ENCODE peak calls at places on chromosomes 2 and 18, in eight cellular contexts. T, G, S, M, H, Q, N and R are unnamed samples. For H3K4me1 and H3K27me3, the result is how much of the 10 kb centered on the place peaks cover.

GRCh38 chr2:174888136-174888535 is 117.0 kb downstream of the CHN1 start:
- DNase-seq in Q (peak), G (no peak), S (no peak), N (no peak), T (no peak), M (no peak), H (no peak), R (no peak)

GRCh38 chr2:84904717-84905174 is 710 bp upstream of the TMSB10 start:
- DNase-seq in M (no peak), G (peak), Q (peak), S (peak), N (peak), H (peak), T (peak), R (no peak)

GRCh38 chr18:13831864-13832508 is 8.0 kb downstream of the MC5R start:
- DNase-seq in G (no peak), T (no peak), S (no peak), M (no peak), Q (no peak), H (no peak), N (no peak), R (no peak)

GRCh38 chr18:10234281-10234680 is 220.2 kb upstream of the APCDD1 start:
- DNase-seq in M (no peak), G (no peak), Q (peak), N (no peak), S (no peak), T (no peak), H (no peak), R (no peak)

GRCh38 chr18:79512461-79513380 is 117.0 kb downstream of the NFATC1 start:
- DNase-seq in G (peak), N (no peak), Q (no peak), H (peak), S (no peak), M (no peak), T (peak), R (no peak)

GRCh38 chr2:80303825-80304521 is 579 bp downstream of the LRRTM1 start:
- DNase-seq in N (peak), M (no peak), T (no peak), S (no peak), Q (no peak), G (peak), H (no peak), R (no peak)

GRCh38 chr2:188884051-188884450 is 90.1 kb upstream of the COL3A1 start:
- DNase-seq in H (no peak), Q (peak), M (no peak), N (no peak), T (no peak), G (no peak), S (no peak), R (no peak)

GRCh38 chr2:212893216-212893615 is 258.2 kb downstream of the IKZF2 start:
- DNase-seq in H (no peak), G (no peak), M (no peak), N (no peak), Q (no peak), T (no peak), S (no peak), R (no peak)

GRCh38 chr2:230797515-230798495 is 66.9 kb upstream of the ITM2C start:
- DNase-seq in H (peak), N (no peak), T (no peak), G (no peak), Q (peak), M (no peak), S (no peak), R (no peak)

GRCh38 chr2:26901326-26902183 is 53.6 kb downstream of the DPYSL5 start:
- DNase-seq in S (no peak), H (no peak), G (no peak), T (no peak), M (no peak), N (no peak), Q (no peak), R (no peak)

GRCh38 chr18:59950215-59950944 is 50.6 kb downstream of the PMAIP1 start:
- DNase-seq in M (no peak), N (no peak), T (no peak), S (no peak), Q (peak), H (no peak), G (no peak), R (no peak)

GRCh38 chr2:37800176-37800835 is 124.8 kb upstream of the RMDN2 start:
- DNase-seq in T (no peak), M (no peak), S (no peak), Q (no peak), N (no peak), G (no peak), H (no peak), R (no peak)
- H3K4me1 ChIP-seq in T (under half), M (under half), S (under half), Q (under half), N (under half), G (under half), H (under half), R (under half)

GRCh38 chr2:113178891-113179290 is 5.1 kb downstream of the PSD4 start:
- DNase-seq in N (no peak), T (no peak), M (no peak), H (no peak), G (no peak), S (no peak), Q (no peak), R (peak)
- H3K4me3 ChIP-seq in N (no peak), T (no peak), M (no peak), H (no peak), G (no peak), S (no peak), Q (no peak), R (no peak)

GRCh38 chr18:907880-908512 is 3.3 kb downstream of the ADCYAP1 start:
- DNase-seq in Q (no peak), H (no peak), T (no peak), N (no peak), M (no peak), G (peak), S (peak), R (no peak)
- H3K27me3 ChIP-seq in Q (half or more), H (half or more), T (half or more), N (half or more), M (under half), G (half or more), S (half or more), R (half or more)

GRCh38 chr18:48228301-48228715 is 180.9 kb downstream of the ZBTB7C start:
- DNase-seq in Q (no peak), T (no peak), G (no peak), M (no peak), H (peak), S (peak), N (no peak), R (no peak)

GRCh38 chr18:48227206-48227605 is 182.0 kb downstream of the ZBTB7C start:
- DNase-seq in N (no peak), S (no peak), H (no peak), Q (no peak), M (no peak), G (no peak), T (no peak), R (peak)

GRCh38 chr18:48229445-48230052 is 179.6 kb downstream of the ZBTB7C start:
- DNase-seq in T (no peak), H (no peak), G (no peak), M (no peak), S (no peak), N (no peak), Q (no peak), R (no peak)

GRCh38 chr18:48230459-48231113 is 178.6 kb downstream of the ZBTB7C start:
- DNase-seq in G (peak), N (peak), M (no peak), H (peak), T (peak), Q (peak), S (peak), R (no peak)

GRCh38 chr18:48228841-48229240 is 180.3 kb downstream of the ZBTB7C start:
- DNase-seq in S (no peak), Q (no peak), M (no peak), G (no peak), N (no peak), T (no peak), H (peak), R (no peak)
- H3K4me1 ChIP-seq in S (under half), Q (under half), M (under half), G (under half), N (under half), T (under half), H (under half), R (under half)

GRCh38 chr2:67374949-67375348 is 22.2 kb upstream of the ETAA1 start:
- DNase-seq in G (no peak), S (no peak), N (no peak), Q (peak), H (no peak), T (no peak), M (no peak), R (no peak)

GRCh38 chr2:67378555-67378954 is 18.6 kb upstream of the ETAA1 start:
- DNase-seq in Q (no peak), H (no peak), M (no peak), S (no peak), G (no peak), N (no peak), T (no peak), R (no peak)

GRCh38 chr2:67379048-67379447 is 18.1 kb upstream of the ETAA1 start:
- DNase-seq in N (no peak), Q (no peak), M (no peak), G (no peak), H (no peak), T (no peak), S (no peak), R (no peak)

GRCh38 chr2:67374481-67374880 is 22.7 kb upstream of the ETAA1 start:
- DNase-seq in Q (peak), H (no peak), S (no peak), T (no peak), G (no peak), M (no peak), N (no peak), R (no peak)
- H3K4me3 ChIP-seq in Q (peak), H (no peak), S (peak), T (no peak), G (no peak), M (peak), N (no peak), R (no peak)

GRCh38 chr2:1286929-1287328 is 126.3 kb upstream of the TPO start:
- DNase-seq in T (no peak), H (no peak), Q (no peak), S (no peak), G (no peak), N (no peak), M (no peak), R (no peak)

GRCh38 chr2:1283856-1284255 is 129.4 kb upstream of the TPO start:
- DNase-seq in S (no peak), M (no peak), H (no peak), T (no peak), G (no peak), N (no peak), Q (no peak), R (no peak)

GRCh38 chr2:1278861-1279260 is 134.4 kb upstream of the TPO start:
- DNase-seq in H (no peak), Q (no peak), G (no peak), T (no peak), M (no peak), N (no peak), S (no peak), R (no peak)

GRCh38 chr2:1283020-1283801 is 130.1 kb upstream of the TPO start:
- DNase-seq in H (no peak), N (no peak), Q (no peak), M (no peak), S (no peak), T (no peak), G (no peak), R (no peak)

DNA sequence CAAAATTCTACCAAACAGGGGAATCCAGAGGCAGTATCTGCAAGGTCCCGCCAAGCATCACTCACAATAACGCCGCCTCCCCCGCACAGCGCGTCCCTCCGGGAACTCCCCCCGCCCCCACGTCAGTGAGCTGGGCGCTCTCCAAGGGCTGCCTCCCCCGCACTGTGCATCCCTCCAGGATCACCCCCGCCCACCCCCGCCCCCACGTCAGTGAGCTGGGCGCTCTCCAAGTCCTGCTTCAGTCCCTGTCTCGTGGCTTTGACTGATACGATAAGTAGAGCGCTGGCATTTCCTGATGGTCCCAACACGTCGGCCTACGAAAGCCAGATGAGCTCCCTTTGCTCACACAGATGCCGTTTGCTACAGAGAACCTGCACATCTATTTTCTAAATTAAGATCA is 130.7 kb upstream of the TPO start:
- DNase-seq in H (peak), M (no peak), G (no peak), T (no peak), S (no peak), Q (no peak), N (peak), R (no peak)
- H3K27me3 ChIP-seq in H (under half), M (under half), G (under half), T (under half), S (under half), Q (under half), N (under half), R (under half)